ENCODE peak calls at places on chromosomes 13 and 19, in six cellular contexts. Q, R, N, B, V and D are unnamed samples.
A peak's percentile ranks its signal among the peaks of the same experiment; 100 is the strongest.

GRCh38 chr19:40721140-40721486 is 4.2 kb downstream of the ITPKC start:
- DNase-seq in R (no peak), B (no peak), N (no peak), Q (no peak), V (no peak), D (no peak)

GRCh38 chr19:40388486-40388885 is 1.5 kb downstream of the HIPK4 start:
- DNase-seq in B (no peak), V (no peak), N (no peak), R (no peak), Q (no peak), D (no peak)

GRCh38 chr13:114318624-114319023 is 4.3 kb downstream of the CHAMP1 start:
- DNase-seq in V (no peak), N (no peak), B (no peak), R (no peak), Q (no peak), D (no peak)

GRCh38 chr13:74571811-74572210 is 437.6 kb upstream of the KLF12 start:
- DNase-seq in B (no peak), V (no peak), Q (no peak), N (no peak), R (no peak), D (no peak)

GRCh38 chr13:113561417-113562084 is 23.0 kb upstream of the TFDP1 start:
- DNase-seq in B (no peak), N (no peak), Q (no peak), R (no peak), V (peak; percentile 89), D (peak; percentile 34)

GRCh38 chr19:30144242-30144758 is 202.3 kb downstream of the URI1 start:
- DNase-seq in Q (no peak), B (no peak), R (no peak), V (no peak), N (peak; percentile 11), D (no peak)

GRCh38 chr13:110756268-110756667 is 42.8 kb downstream of the ING1 start:
- DNase-seq in N (no peak), B (no peak), V (no peak), Q (no peak), R (no peak), D (no peak)

GRCh38 chr19:407501-408440 is 1.2 kb downstream of the C2CD4C start:
- DNase-seq in Q (no peak), B (peak; percentile 80), R (no peak), N (no peak), V (no peak), D (peak; percentile 48)

GRCh38 chr13:110360598-110360997 is 53.5 kb downstream of the COL4A2 start:
- DNase-seq in N (no peak), V (no peak), B (peak; percentile 29), R (no peak), Q (no peak), D (no peak)

GRCh38 chr13:35219021-35219420 is 257.5 kb downstream of the MAB21L1 start:
- DNase-seq in B (no peak), R (no peak), V (no peak), Q (no peak), N (no peak), D (no peak)

GRCh38 chr13:107373551-107373950 is 805.6 kb upstream of the ARGLU1 start:
- DNase-seq in B (no peak), V (no peak), Q (no peak), R (no peak), N (no peak), D (no peak)

GRCh38 chr19:44582581-44583265 is 30.6 kb upstream of the IGSF23 start:
- DNase-seq in N (no peak), R (peak; percentile 73), B (peak; percentile 22), Q (no peak), V (no peak), D (no peak)

GRCh38 chr13:112058519-112058873 is 8.5 kb upstream of the SOX1 start:
- DNase-seq in B (no peak), N (no peak), Q (no peak), R (no peak), V (no peak), D (no peak)

GRCh38 chr13:33388254-33388998 is 102.9 kb upstream of the STARD13 start:
- DNase-seq in R (no peak), V (no peak), B (no peak), N (no peak), Q (no peak), D (no peak)

GRCh38 chr13:28137556-28137955 is 789 bp upstream of the PAN3 start:
- DNase-seq in Q (no peak), V (no peak), N (peak; percentile 5), R (no peak), B (no peak), D (no peak)

GRCh38 chr19:40512473-40513344 is 45.9 kb downstream of the SPTBN4 start:
- DNase-seq in B (peak; percentile 85), R (no peak), Q (no peak), N (no peak), V (no peak), D (no peak)

GRCh38 chr19:2014731-2015610 is 543 bp downstream of the BTBD2 start:
- DNase-seq in R (no peak), V (no peak), N (no peak), B (peak; percentile 88), Q (no peak), D (no peak)

GRCh38 chr19:2013683-2013961 is 1.9 kb downstream of the BTBD2 start:
- DNase-seq in B (no peak), R (no peak), Q (no peak), N (no peak), V (no peak), D (no peak)

GRCh38 chr19:2014081-2014693 is 1.3 kb downstream of the BTBD2 start:
- DNase-seq in N (no peak), B (no peak), Q (no peak), V (no peak), R (no peak), D (no peak)

GRCh38 chr19:2015611-2015950 is at the start of gene BTBD2:
- DNase-seq in N (peak; percentile 53), R (peak; percentile 80), V (no peak), B (no peak), Q (no peak), D (no peak)

GRCh38 chr19:2016041-2016807 is 710 bp upstream of the BTBD2 start:
- DNase-seq in Q (no peak), N (peak; percentile 75), B (peak; percentile 78), V (no peak), R (peak; percentile 84), D (peak; percentile 80)
- TF ChIP-seq POLR2AphosphoS5 in Q (no peak), N (no peak), B (no peak), V (no peak), R (no peak), D (no peak)

GRCh38 chr19:49157445-49158224 is at the start of gene TRPM4:
- DNase-seq in R (peak; percentile 94), Q (no peak), V (no peak), B (peak; percentile 96), N (peak; percentile 94), D (peak; percentile 86)
- TF ChIP-seq POLR2AphosphoS5 in R (peak; percentile 91), Q (peak; percentile 41), V (peak; percentile 92), B (peak; percentile 88), N (peak; percentile 98), D (peak; percentile 59)

GRCh38 chr19:10289167-10289835 is 451 bp upstream of the ICAM5 start:
- DNase-seq in R (peak; percentile 82), Q (no peak), B (peak; percentile 92), V (no peak), N (no peak), D (no peak)
- TF ChIP-seq POLR2AphosphoS5 in R (peak; percentile 61), Q (peak; percentile 41), B (no peak), V (no peak), N (no peak), D (no peak)

DNA sequence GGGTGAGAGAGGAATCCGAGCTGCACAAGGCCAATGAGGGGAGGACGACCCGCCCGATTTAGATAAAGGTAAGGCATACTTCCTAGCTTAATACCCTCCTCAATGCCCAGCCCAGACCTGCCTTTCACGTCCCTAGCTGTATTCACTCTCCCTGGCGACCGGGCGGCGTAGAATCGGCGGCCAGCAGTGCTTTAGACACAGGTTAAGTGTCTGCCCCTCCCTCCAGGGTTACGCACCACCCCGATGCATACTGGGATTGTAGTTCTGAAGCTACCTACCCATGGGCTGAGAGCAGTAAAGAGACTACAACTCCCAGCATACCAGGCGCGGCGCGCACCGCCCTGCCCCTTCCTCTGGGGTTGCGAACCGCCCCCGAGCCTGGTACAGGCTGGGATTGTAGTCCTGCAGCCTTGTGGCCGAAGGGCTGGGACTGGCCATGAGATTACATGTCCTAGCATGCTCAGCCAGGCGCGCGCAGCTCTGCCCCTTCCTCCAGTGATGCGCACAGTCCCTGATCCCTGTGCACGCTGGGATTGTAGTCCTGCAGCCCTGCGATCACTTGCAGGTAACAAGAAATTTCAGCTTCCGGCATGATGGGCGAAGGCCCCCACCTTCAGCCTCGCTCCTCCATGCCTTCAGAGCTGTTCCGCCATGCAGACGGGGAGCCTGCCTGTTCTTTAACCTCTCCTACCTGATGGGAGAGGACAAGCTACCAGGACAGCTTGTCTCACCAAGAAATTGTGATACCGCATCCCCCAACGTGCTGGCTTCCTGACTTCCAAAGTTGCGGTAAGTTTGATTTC is 43.5 kb upstream of the ZNF14 start:
- DNase-seq in Q (peak; percentile 90), R (peak; percentile 93), B (peak; percentile 98), N (peak; percentile 98), V (peak; percentile 99), D (peak; percentile 97)
- TF ChIP-seq POLR2AphosphoS5 in Q (peak; percentile 57), R (no peak), B (peak; percentile 79), N (peak; percentile 97), V (peak; percentile 90), D (peak; percentile 75)

DNA sequence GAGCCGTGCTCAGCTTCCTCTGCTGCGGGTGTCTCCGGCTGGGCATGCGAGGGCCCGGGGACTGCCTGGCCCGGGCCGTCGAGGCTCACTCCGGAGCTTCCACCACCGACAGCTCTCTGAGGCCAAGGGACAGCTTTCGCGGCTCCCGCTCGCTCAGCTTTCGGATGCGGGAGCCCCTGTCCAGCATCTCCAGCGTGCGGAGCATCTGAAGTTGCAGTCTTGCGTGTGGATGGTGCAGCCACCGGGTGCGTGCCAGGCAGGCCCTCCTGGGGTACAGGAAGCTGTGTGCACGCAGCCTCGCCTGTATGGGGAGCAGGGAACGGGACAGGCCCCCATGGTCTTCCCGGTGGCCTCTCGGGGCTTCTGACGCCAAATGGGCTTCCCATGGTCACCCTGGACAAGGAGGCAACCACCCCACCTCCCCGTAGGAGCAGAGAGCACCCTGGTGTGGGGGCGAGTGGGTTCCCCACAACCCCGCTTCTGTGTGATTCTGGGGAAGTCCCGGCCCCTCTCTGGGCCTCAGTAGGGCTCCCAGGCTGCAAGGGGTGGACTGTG is 1.2 kb downstream of the S1PR4 start:
- DNase-seq in V (no peak), Q (no peak), B (peak; percentile 80), R (no peak), N (no peak), D (no peak)
- TF ChIP-seq POLR2AphosphoS5 in V (no peak), Q (no peak), B (no peak), R (no peak), N (no peak), D (no peak)

GRCh38 chr19:6061420-6062130 is 48.7 kb downstream of the RFX2 start:
- DNase-seq in R (peak; percentile 32), V (peak; percentile 94), N (peak; percentile 50), Q (no peak), B (no peak), D (peak; percentile 63)
- TF ChIP-seq POLR2AphosphoS5 in R (no peak), V (peak; percentile 91), N (peak; percentile 50), Q (no peak), B (peak; percentile 39), D (no peak)